ENCODE peak calls at places on chromosomes 13 and 19, in five cellular contexts. U is cardiac fibroblast, A is GM10248, T is spleen, S is K562. N is an unnamed sample.

GRCh38 chr13:74452176-74452575 is 318.0 kb upstream of the KLF12 start:
- DNase-seq in A (no peak), T (no peak), S (no peak), U (peak; percentile 68), N (no peak)

GRCh38 chr19:31352296-31352781 is 3.1 kb upstream of the TSHZ3 start:
- DNase-seq in U (no peak), A (no peak), T (no peak), S (no peak), N (no peak)

GRCh38 chr13:66159526-66159925 is 1070.6 kb downstream of the PCDH9 start:
- DNase-seq in A (no peak), T (no peak), U (no peak), S (no peak), N (no peak)

GRCh38 chr19:13410946-13411345 is 95.3 kb downstream of the CACNA1A start:
- DNase-seq in S (no peak), A (no peak), T (no peak), U (no peak), N (no peak)

GRCh38 chr13:60311527-60311926 is 85.5 kb upstream of the TDRD3 start:
- DNase-seq in T (no peak), U (no peak), A (no peak), S (no peak), N (peak; percentile 4)

GRCh38 chr19:5738423-5738822 is 18.0 kb downstream of the CATSPERD start:
- DNase-seq in A (no peak), T (no peak), U (peak; percentile 2), S (no peak), N (no peak)

GRCh38 chr19:47377801-47378200 is 28.7 kb downstream of the DHX34 start:
- DNase-seq in T (no peak), U (no peak), S (no peak), A (no peak), N (no peak)

GRCh38 chr13:98771838-98772611 is 19.6 kb upstream of the SLC15A1 start:
- DNase-seq in T (no peak), A (no peak), S (no peak), U (no peak), N (no peak)

GRCh38 chr19:49637865-49638350 is 2.0 kb downstream of the RRAS start:
- DNase-seq in A (no peak), T (peak; percentile 91), U (peak; percentile 92), S (peak; percentile 51), N (no peak)

GRCh38 chr19:10580979-10581631 is 6.0 kb downstream of the AP1M2 start:
- DNase-seq in A (peak; percentile 82), T (peak; percentile 95), U (peak; percentile 95), S (peak; percentile 80), N (peak; percentile 98)

GRCh38 chr13:25778302-25778701 is 273.5 kb downstream of the SHISA2 start:
- DNase-seq in T (no peak), S (no peak), U (no peak), A (no peak), N (no peak)

GRCh38 chr19:2464389-2464788 is 7.6 kb upstream of the LMNB2 start:
- DNase-seq in U (no peak), T (no peak), A (no peak), S (no peak), N (no peak)

GRCh38 chr13:33016414-33017409 is at the start of gene KL:
- DNase-seq in U (no peak), T (peak; percentile 87), A (peak; percentile 43), S (no peak), N (peak; percentile 24)

GRCh38 chr19:48391100-48392005 is at the start of gene KDELR1:
- DNase-seq in T (peak; percentile 93), A (peak; percentile 92), S (peak; percentile 91), U (peak; percentile 83), N (peak; percentile 74)

GRCh38 chr13:51758691-51759090 is 45.3 kb downstream of the DHRS12 start:
- DNase-seq in T (no peak), A (no peak), U (no peak), S (no peak), N (no peak)

GRCh38 chr13:67001363-67001762 is 228.8 kb downstream of the PCDH9 start:
- DNase-seq in S (no peak), U (no peak), A (no peak), T (no peak), N (no peak)

GRCh38 chr13:66996503-66996902 is 233.6 kb downstream of the PCDH9 start:
- DNase-seq in A (no peak), T (no peak), U (no peak), S (no peak), N (no peak)

GRCh38 chr13:100510208-100510997 is 78.2 kb downstream of the GGACT start:
- DNase-seq in T (no peak), A (no peak), S (no peak), U (no peak), N (no peak)

GRCh38 chr13:42644841-42645240 is 70.9 kb downstream of the TNFSF11 start:
- DNase-seq in A (no peak), T (no peak), S (no peak), U (no peak), N (no peak)

GRCh38 chr13:33262069-33262487 is 23.5 kb downstream of the STARD13 start:
- DNase-seq in S (no peak), U (no peak), T (no peak), A (no peak), N (no peak)

GRCh38 chr13:102606537-102607309 is 9.9 kb downstream of the TPP2 start:
- DNase-seq in U (no peak), S (peak; percentile 71), T (no peak), A (no peak), N (no peak)

GRCh38 chr13:24161010-24161775 is 673 bp downstream of the SPATA13 start:
- DNase-seq in S (peak; percentile 6), A (peak; percentile 49), U (no peak), T (peak; percentile 88), N (peak; percentile 55)

GRCh38 chr13:95300625-95301134 is 571 bp downstream of the ABCC4 start:
- DNase-seq in T (peak; percentile 85), S (peak; percentile 75), A (peak; percentile 79), U (peak; percentile 57), N (peak; percentile 67)

GRCh38 chr13:101612736-101613135 is 160.3 kb downstream of the ITGBL1 start:
- DNase-seq in A (no peak), S (no peak), T (no peak), U (no peak), N (no peak)

GRCh38 chr13:28624707-28625432 is 34.1 kb upstream of the POMP start:
- DNase-seq in S (no peak), T (no peak), U (no peak), A (no peak), N (no peak)

DNA sequence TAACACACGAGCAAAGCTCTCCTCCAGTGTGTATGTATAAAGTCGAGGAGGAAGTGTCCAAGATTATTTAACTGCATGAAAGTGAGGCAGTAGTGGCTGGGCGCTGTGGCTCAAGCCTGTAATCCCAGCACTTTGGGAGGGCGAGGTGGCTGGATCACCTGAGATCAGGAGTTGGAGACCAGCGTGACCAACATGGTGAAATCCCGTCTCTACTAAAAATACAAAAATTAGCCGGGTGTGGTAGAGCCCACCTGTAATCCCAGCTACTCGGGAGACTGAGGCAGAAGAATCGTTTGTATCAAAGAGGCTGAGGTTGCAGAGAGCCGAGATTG is 1.2 kb upstream of the ZNF20 start:
- DNase-seq in S (no peak), A (no peak), T (no peak), U (no peak), N (no peak)
- TF ChIP-seq CTCF in S (no peak), A (no peak), T (peak; percentile 32), U (no peak), N (peak; percentile 49)

GRCh38 chr19:33947565-33947964 is 150.9 kb downstream of the KCTD15 start:
- DNase-seq in T (no peak), A (no peak), S (no peak), U (no peak), N (no peak)
- TF ChIP-seq CTCF in T (no peak), A (no peak), S (peak; percentile 33), U (peak; percentile 4), N (no peak)

GRCh38 chr13:46317120-46317519 is 69.9 kb downstream of the RUBCNL start:
- DNase-seq in T (no peak), A (no peak), U (peak; percentile 50), S (no peak), N (no peak)
- TF ChIP-seq CTCF in T (no peak), A (no peak), U (peak; percentile 18), S (no peak), N (no peak)

DNA sequence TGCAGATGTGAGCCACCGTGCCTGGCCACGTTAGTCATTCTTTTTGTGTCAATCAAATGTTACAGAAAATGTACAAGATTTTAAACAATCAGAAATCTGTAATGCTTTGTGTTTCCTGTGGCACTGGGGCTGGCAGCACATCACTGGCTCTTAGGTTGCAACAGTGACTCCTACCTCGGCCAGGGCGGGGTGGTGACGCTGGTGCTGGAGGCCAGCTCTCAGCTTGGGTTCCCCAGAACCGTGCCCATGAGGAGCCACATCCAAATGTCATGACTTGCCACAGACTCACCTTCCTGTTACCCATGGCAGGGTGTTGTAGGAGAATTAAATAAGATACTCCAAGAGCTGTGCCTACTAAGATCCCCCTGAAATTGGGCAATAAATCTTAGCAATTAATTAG is 161.7 kb downstream of the TEX29 start:
- DNase-seq in A (no peak), U (no peak), T (no peak), S (no peak), N (no peak)
- TF ChIP-seq CTCF in A (no peak), U (no peak), T (no peak), S (no peak), N (no peak)

GRCh38 chr13:49220035-49220855 is at the start of gene MLNR:
- DNase-seq in A (peak; percentile 43), T (peak; percentile 85), S (peak; percentile 32), U (peak; percentile 32), N (peak; percentile 56)
- TF ChIP-seq CTCF in A (no peak), T (no peak), S (peak; percentile 54), U (no peak), N (peak; percentile 39)

GRCh38 chr19:58326914-58327726 is at the start of gene ZSCAN22:
- DNase-seq in T (peak; percentile 98), A (peak; percentile 96), S (peak; percentile 93), U (peak; percentile 96), N (peak; percentile 97)

GRCh38 chr19:58330458-58330857 is 3.7 kb downstream of the ZSCAN22 start:
- DNase-seq in A (no peak), S (peak; percentile 58), T (no peak), U (peak; percentile 70), N (no peak)

GRCh38 chr19:58325623-58326022 is 1.2 kb upstream of the ZSCAN22 start:
- DNase-seq in U (no peak), T (no peak), S (no peak), A (no peak), N (peak; percentile 30)

GRCh38 chr19:58328999-58329398 is 2.2 kb downstream of the ZSCAN22 start:
- DNase-seq in T (no peak), S (peak; percentile 45), A (no peak), U (no peak), N (peak; percentile 61)

DNA sequence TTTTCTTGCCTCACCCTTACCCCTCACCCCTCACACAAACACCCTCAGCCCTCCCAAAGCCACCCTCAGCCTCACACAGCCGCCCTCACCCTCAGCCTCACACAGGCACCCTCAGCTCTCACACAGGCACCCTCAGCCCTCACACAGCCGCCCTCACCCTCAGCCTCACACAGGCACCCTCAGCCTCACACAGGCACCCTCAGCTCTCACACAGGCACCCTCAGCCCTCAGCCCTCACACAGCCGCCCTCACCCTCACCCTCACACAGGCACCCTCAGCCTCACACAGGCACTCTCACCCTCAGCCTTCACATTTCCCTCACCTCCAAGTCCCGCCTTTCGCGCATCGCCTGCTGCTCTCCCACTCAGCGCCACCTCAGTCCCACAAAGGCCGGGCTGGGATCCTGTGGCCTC is 287 bp upstream of the ZSCAN22 start:
- DNase-seq in A (no peak), T (no peak), U (no peak), S (no peak), N (no peak)
- TF ChIP-seq CTCF in A (no peak), T (no peak), U (no peak), S (no peak), N (no peak)

N was measured in activated CD8-positive, alpha-beta T cell treated with anti-CD3 and anti-CD28 coated beads for 36 hours.